ENCODE peak calls at places on chromosomes 3 and 15, in five cellular contexts. D, R, W, G and P are unnamed samples.

GRCh38 chr3:133828576-133829309 is 23.1 kb downstream of the SRPRB start:
- DNase-seq in D (peak; percentile 34), R (no peak), W (no peak), G (peak; percentile 53), P (no peak)

GRCh38 chr15:70956596-70956995 is 64.0 kb downstream of the LRRC49 start:
- DNase-seq in D (no peak), R (no peak), W (no peak), G (no peak), P (no peak)

GRCh38 chr3:31265646-31266423 is 266.9 kb upstream of the STT3B start:
- DNase-seq in D (no peak), R (no peak), W (no peak), G (no peak), P (no peak)

GRCh38 chr3:140216249-140216648 is 281.3 kb downstream of the CLSTN2 start:
- DNase-seq in D (no peak), R (no peak), W (no peak), G (no peak), P (no peak)

GRCh38 chr15:99736702-99737101 is 3.5 kb upstream of the LYSMD4 start:
- DNase-seq in D (no peak), R (no peak), W (no peak), G (no peak), P (no peak)

GRCh38 chr3:146464783-146465182 is 4.6 kb downstream of the PLSCR2 start:
- DNase-seq in D (no peak), R (no peak), W (no peak), G (no peak), P (no peak)

GRCh38 chr3:131033480-131034080 is 6.9 kb downstream of the NEK11 start:
- DNase-seq in D (no peak), R (no peak), W (peak; percentile 55), G (no peak), P (peak; percentile 62)

GRCh38 chr15:74776851-74777768 is 4.8 kb upstream of the CSK start:
- DNase-seq in D (no peak), R (no peak), W (no peak), G (no peak), P (no peak)

GRCh38 chr3:122324871-122325323 is at the start of gene CSTA:
- DNase-seq in D (no peak), R (no peak), W (no peak), G (no peak), P (no peak)

GRCh38 chr15:93087825-93088199 is 1.2 kb downstream of the RGMA start:
- DNase-seq in D (peak; percentile 63), R (peak; percentile 85), W (peak; percentile 5), G (peak; percentile 78), P (peak; percentile 57)

GRCh38 chr3:179544981-179545645 is 17.6 kb upstream of the ACTL6A start:
- DNase-seq in D (no peak), R (no peak), W (peak; percentile 97), G (no peak), P (no peak)

GRCh38 chr15:40289140-40289775 is 6.4 kb upstream of the ANKRD63 start:
- DNase-seq in D (no peak), R (no peak), W (no peak), G (no peak), P (no peak)

GRCh38 chr15:35139822-35140221 is 54.7 kb upstream of the NANOGP8 start:
- DNase-seq in D (no peak), R (no peak), W (no peak), G (no peak), P (no peak)

GRCh38 chr3:113668015-113668414 is 28.4 kb downstream of the USF3 start:
- DNase-seq in D (no peak), R (no peak), W (peak; percentile 74), G (no peak), P (no peak)

GRCh38 chr3:87088984-87089841 is 98.3 kb upstream of the VGLL3 start:
- DNase-seq in D (peak; percentile 56), R (peak; percentile 88), W (peak; percentile 71), G (peak; percentile 44), P (no peak)

GRCh38 chr3:190338717-190339116 is 16.5 kb upstream of the CLDN1 start:
- DNase-seq in D (no peak), R (no peak), W (peak; percentile 56), G (no peak), P (no peak)

GRCh38 chr15:76058714-76059319 is 968 bp upstream of the TMEM266 start:
- DNase-seq in D (no peak), R (no peak), W (no peak), G (no peak), P (peak; percentile 46)

GRCh38 chr15:62848631-62849050 is 193.9 kb upstream of the TPM1 start:
- DNase-seq in D (no peak), R (no peak), W (peak; percentile 48), G (no peak), P (no peak)

GRCh38 chr3:3066910-3067309 is 43.3 kb downstream of the IL5RA start:
- DNase-seq in D (no peak), R (no peak), W (no peak), G (no peak), P (no peak)

GRCh38 chr3:24019585-24019984 is 74.5 kb downstream of the NR1D2 start:
- DNase-seq in D (no peak), R (no peak), W (no peak), G (no peak), P (no peak)

GRCh38 chr3:16336876-16337275 is 71.9 kb downstream of the OXNAD1 start:
- DNase-seq in D (no peak), R (peak; percentile 54), W (no peak), G (no peak), P (no peak)

GRCh38 chr3:34843479-34843870 is 795.9 kb upstream of the ARPP21 start:
- DNase-seq in D (no peak), R (no peak), W (no peak), G (no peak), P (no peak)

GRCh38 chr3:13419356-13420050 is 619 bp downstream of the NUP210 start:
- DNase-seq in D (peak; percentile 18), R (no peak), W (no peak), G (peak; percentile 52), P (peak; percentile 63)

GRCh38 chr3:183472155-183472554 is 43.7 kb upstream of the MCF2L2 start:
- DNase-seq in D (no peak), R (no peak), W (no peak), G (no peak), P (no peak)

GRCh38 chr3:101677436-101678286 is 729 bp upstream of the ZBTB11 start:
- DNase-seq in D (no peak), R (no peak), W (no peak), G (no peak), P (peak; percentile 43)

GRCh38 chr3:128385080-128385832 is 81.4 kb downstream of the DNAJB8 start:
- DNase-seq in D (peak; percentile 79), R (peak; percentile 88), W (peak; percentile 73), G (peak; percentile 85), P (peak; percentile 61)

GRCh38 chr3:111695584-111696213 is 100.6 kb upstream of the ZBED2 start:
- DNase-seq in D (no peak), R (no peak), W (peak; percentile 91), G (no peak), P (no peak)

GRCh38 chr3:81022339-81022738 is 739.1 kb downstream of the GBE1 start:
- DNase-seq in D (no peak), R (no peak), W (no peak), G (no peak), P (no peak)

GRCh38 chr3:190854062-190854461 is 8.4 kb downstream of the GMNC start:
- DNase-seq in D (no peak), R (no peak), W (no peak), G (no peak), P (no peak)

GRCh38 chr3:63751459-63751858 is 67.6 kb upstream of the C3orf49 start:
- DNase-seq in D (no peak), R (no peak), W (no peak), G (no peak), P (no peak)

GRCh38 chr3:48797626-48798025 is 50.0 kb downstream of the PRKAR2A start:
- DNase-seq in D (no peak), R (no peak), W (no peak), G (no peak), P (no peak)

GRCh38 chr3:152328841-152329240 is 60.1 kb downstream of the MBNL1 start:
- DNase-seq in D (no peak), R (no peak), W (peak; percentile 88), G (no peak), P (peak; percentile 44)

GRCh38 chr3:98272126-98272525 is 8.1 kb downstream of the OR5H6 start:
- DNase-seq in D (no peak), R (no peak), W (no peak), G (no peak), P (no peak)

GRCh38 chr15:70257573-70258220 is 160.0 kb upstream of the TLE3 start:
- DNase-seq in D (no peak), R (no peak), W (no peak), G (no peak), P (no peak)

GRCh38 chr3:21345577-21345976 is 405.4 kb downstream of the ZNF385D start:
- DNase-seq in D (no peak), R (no peak), W (no peak), G (no peak), P (no peak)
- H3K4me1 ChIP-seq in D (no peaks in the 10 kb centered on the region), R (no peaks in the 10 kb centered on the region), W (no peaks in the 10 kb centered on the region), G (no peaks in the 10 kb centered on the region), P (no peaks in the 10 kb centered on the region)

GRCh38 chr3:70543493-70543892 is 231.1 kb upstream of the MDFIC2 start:
- DNase-seq in D (no peak), R (no peak), W (no peak), G (no peak), P (no peak)

GRCh38 chr3:70539908-70540307 is 227.5 kb upstream of the MDFIC2 start:
- DNase-seq in D (no peak), R (no peak), W (no peak), G (no peak), P (peak; percentile 3)
- TF ChIP-seq CTCF in D (no peak), R (no peak), W (no peak), G (no peak), P (peak; percentile 15)

DNA sequence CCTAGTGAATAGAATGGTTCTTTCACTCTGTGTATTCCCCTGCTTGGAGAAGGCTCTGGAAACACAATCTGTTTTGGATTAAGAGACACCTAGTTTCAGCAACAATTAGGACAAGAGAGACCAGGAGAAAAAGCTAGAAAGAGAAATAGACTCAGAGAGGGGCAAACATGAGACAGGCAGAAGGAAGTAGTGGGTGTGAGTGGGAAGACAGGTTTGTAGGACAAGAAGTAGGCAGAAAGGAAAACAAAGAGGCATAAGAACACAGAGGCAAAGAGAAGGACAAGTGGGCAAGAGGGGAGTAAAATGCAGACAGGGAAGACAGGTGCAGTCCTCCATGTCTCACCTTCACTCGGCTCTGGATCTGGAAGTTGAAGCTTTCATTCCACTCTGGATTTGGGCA is 13.5 kb downstream of the PLA2G4E start:
- DNase-seq in D (no peak), R (no peak), W (no peak), G (no peak), P (no peak)
- H3K27me3 ChIP-seq in D (no peaks in the 10 kb centered on the region), R (no peaks in the 10 kb centered on the region), W (peaks cover 77% of the 10 kb centered on the region), G (no peaks in the 10 kb centered on the region), P (no peaks in the 10 kb centered on the region)

DNA sequence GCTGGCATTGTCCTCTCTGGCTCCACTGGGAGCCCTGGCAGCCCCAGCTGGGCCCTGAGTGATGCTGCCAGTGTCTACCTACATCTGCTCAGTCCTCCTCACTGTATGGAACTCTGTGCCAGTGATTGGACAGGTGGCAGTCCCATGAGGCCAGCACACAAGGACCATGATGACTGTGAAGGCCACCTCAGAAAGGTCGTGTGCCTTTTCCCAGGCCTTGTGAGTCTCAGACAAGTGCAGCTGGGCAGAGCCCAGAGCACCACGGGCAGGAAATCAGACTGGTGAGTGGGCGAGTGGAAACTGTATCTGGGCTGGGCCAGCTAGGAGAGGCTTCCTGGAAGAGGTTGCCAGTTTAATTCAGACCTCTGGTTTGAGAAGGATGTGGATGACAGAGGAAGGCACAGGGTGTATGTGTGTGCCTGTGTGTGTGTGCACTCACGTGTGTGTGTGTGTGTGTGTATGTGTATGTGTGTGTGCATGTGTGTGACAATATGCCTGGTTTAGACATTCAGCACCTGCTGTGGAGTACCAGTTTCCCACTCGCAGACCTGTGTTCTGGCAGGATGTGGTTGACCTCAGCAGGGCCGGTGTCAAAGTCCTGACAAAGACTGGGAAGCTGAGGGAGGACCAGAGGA is 7.0 kb downstream of the MAPKAPK3 start:
- DNase-seq in D (peak; percentile 22), R (no peak), W (peak; percentile 22), G (no peak), P (no peak)
- H3K4me1 ChIP-seq in D (peaks cover 99% of the 10 kb centered on the region), R (peaks cover 9% of the 10 kb centered on the region), W (peaks cover 6% of the 10 kb centered on the region), G (peaks cover 99% of the 10 kb centered on the region), P (peaks cover 12% of the 10 kb centered on the region)